ENCODE peak calls at places on chromosome 2, in seven cellular contexts. M is CD4-positive, alpha-beta T cell; Z is dorsolateral prefrontal cortex; T is mesothelial cell of epicardium; E is mucosa of descending colon; F is Calu3; D is GM20000. O is an unnamed sample.
A peak's percentile ranks its signal among the peaks of the same experiment; 100 is the strongest.

GRCh38 chr2:45731146-45731545 is 79.7 kb downstream of the PRKCE start:
- DNase-seq in M (no peak), Z (no peak), T (no peak), E (no peak), F (no peak), D (no peak), O (no peak)

GRCh38 chr2:231182500-231182899 is 15.9 kb upstream of the ARMC9 start:
- DNase-seq in M (no peak), Z (no peak), T (no peak), E (no peak), F (no peak), D (no peak), O (no peak)

GRCh38 chr2:186610785-186611184 is 20.9 kb downstream of the ITGAV start:
- DNase-seq in M (no peak), Z (no peak), T (no peak), E (no peak), F (no peak), D (no peak), O (no peak)

GRCh38 chr2:100260712-100261620 is 61.3 kb downstream of the LONRF2 start:
- DNase-seq in M (no peak), Z (peak; percentile 81), T (no peak), E (peak; percentile 48), F (peak; percentile 74), D (peak; percentile 55), O (peak; percentile 65)

GRCh38 chr2:176464886-176465564 is 195.8 kb downstream of the MTX2 start:
- DNase-seq in M (no peak), Z (no peak), T (no peak), E (no peak), F (no peak), D (no peak), O (no peak)

GRCh38 chr2:31382452-31383120 is 32.0 kb downstream of the XDH start:
- DNase-seq in M (no peak), Z (no peak), T (no peak), E (no peak), F (no peak), D (no peak), O (no peak)

GRCh38 chr2:4053769-4054493 is 350.6 kb downstream of the DCDC2C start:
- DNase-seq in M (no peak), Z (no peak), T (no peak), E (no peak), F (no peak), D (no peak), O (no peak)

GRCh38 chr2:138157372-138157771 is 193.1 kb downstream of the HNMT start:
- DNase-seq in M (no peak), Z (no peak), T (no peak), E (no peak), F (no peak), D (no peak), O (no peak)

GRCh38 chr2:197079414-197079813 is 152.9 kb upstream of the PGAP1 start:
- DNase-seq in M (no peak), Z (no peak), T (no peak), E (no peak), F (no peak), D (no peak), O (no peak)

GRCh38 chr2:118801154-118801553 is 46.3 kb downstream of the EN1 start:
- DNase-seq in M (no peak), Z (no peak), T (no peak), E (no peak), F (no peak), D (no peak), O (no peak)

GRCh38 chr2:101768480-101769077 is 71.1 kb downstream of the MAP4K4 start:
- DNase-seq in M (no peak), Z (no peak), T (no peak), E (no peak), F (no peak), D (no peak), O (no peak)

GRCh38 chr2:109497447-109497846 is 116.3 kb downstream of the SEPTIN10 start:
- DNase-seq in M (no peak), Z (no peak), T (no peak), E (no peak), F (no peak), D (no peak), O (no peak)

GRCh38 chr2:100278986-100279385 is 43.3 kb downstream of the LONRF2 start:
- DNase-seq in M (no peak), Z (no peak), T (no peak), E (no peak), F (no peak), D (no peak), O (no peak)

GRCh38 chr2:204670124-204670523 is 124.8 kb downstream of the PARD3B start:
- DNase-seq in M (no peak), Z (no peak), T (no peak), E (no peak), F (no peak), D (no peak), O (no peak)

GRCh38 chr2:122221665-122222064 is 466.2 kb downstream of the TSN start:
- DNase-seq in M (no peak), Z (no peak), T (no peak), E (no peak), F (no peak), D (no peak), O (no peak)

GRCh38 chr2:30688956-30689401 is 118.3 kb downstream of the CAPN13 start:
- DNase-seq in M (no peak), Z (no peak), T (no peak), E (no peak), F (no peak), D (no peak), O (no peak)

GRCh38 chr2:224910535-224910934 is 131.7 kb downstream of the DOCK10 start:
- DNase-seq in M (no peak), Z (no peak), T (no peak), E (no peak), F (no peak), D (no peak), O (no peak)

GRCh38 chr2:148927010-148927409 is 52.0 kb downstream of the KIF5C start:
- DNase-seq in M (no peak), Z (no peak), T (no peak), E (peak; percentile 42), F (peak; percentile 24), D (peak; percentile 44), O (no peak)

DNA sequence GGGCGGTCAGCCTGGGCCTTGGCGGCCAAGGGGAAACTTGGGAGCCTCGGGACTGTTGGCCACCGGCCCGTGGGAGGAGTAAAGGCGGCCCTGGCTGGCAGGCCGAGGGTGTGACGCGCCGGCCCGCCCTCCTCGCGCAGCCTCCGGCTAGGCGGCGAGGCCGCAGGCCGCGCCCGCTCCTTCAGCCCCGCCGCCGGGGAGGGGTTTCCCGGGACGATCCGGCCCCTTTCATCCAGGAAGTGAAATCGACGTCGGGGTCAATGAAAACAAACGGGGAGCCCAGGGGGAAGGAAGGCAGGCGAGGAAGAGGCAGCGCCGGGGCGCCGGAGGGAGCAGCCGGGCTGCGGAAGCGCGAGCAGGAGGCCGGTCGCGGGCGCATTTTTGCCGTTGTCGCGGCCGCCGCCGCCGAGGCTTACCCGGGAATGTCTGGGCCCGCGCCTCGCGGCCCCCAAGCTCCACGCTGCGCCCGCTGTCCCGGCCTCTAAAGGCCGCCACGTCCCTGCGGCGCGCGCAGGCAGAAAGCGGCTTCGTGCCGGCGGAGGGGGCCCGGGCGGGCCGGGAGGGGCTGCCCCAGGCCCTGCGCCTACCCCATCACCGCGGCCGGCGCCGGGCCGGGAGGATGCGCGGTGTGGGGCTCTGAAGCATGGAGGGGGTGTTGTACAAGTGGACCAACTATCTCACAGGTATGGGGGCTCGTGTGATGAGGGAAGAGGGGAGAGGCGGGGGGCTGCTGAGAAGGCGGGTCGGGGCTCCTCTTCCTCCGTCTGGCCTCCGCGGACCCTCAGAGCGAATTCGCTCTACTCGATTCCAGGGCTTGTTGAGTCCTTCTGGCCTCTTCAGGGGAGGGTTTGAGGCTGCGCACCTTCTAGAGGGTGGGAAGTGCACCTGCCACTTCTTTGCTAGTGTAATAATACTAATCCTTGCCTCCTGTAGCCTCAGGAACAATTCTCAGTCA is at the start of gene PLEKHA3:
- DNase-seq in M (peak; percentile 58), Z (peak; percentile 94), T (peak; percentile 73), E (peak; percentile 96), F (peak; percentile 97), D (peak; percentile 94), O (peak; percentile 85)
- TF ChIP-seq CTCF in M (no peak), Z (peak; percentile 52), T (no peak), E (no peak), F (no peak), D (no peak), O (no peak)

GRCh38 chr2:188986839-188987238 is 12.7 kb downstream of the COL3A1 start:
- DNase-seq in M (no peak), Z (no peak), T (no peak), E (no peak), F (no peak), D (no peak), O (no peak)

GRCh38 chr2:188984126-188984525 is 10.0 kb downstream of the COL3A1 start:
- DNase-seq in M (no peak), Z (no peak), T (no peak), E (no peak), F (no peak), D (no peak), O (no peak)

GRCh38 chr2:188984680-188985079 is 10.5 kb downstream of the COL3A1 start:
- DNase-seq in M (no peak), Z (no peak), T (no peak), E (no peak), F (no peak), D (no peak), O (no peak)

GRCh38 chr2:188979730-188980123 is 5.6 kb downstream of the COL3A1 start:
- DNase-seq in M (no peak), Z (no peak), T (no peak), E (no peak), F (no peak), D (no peak), O (no peak)

GRCh38 chr2:188983427-188984101 is 9.4 kb downstream of the COL3A1 start:
- DNase-seq in M (no peak), Z (no peak), T (no peak), E (no peak), F (no peak), D (no peak), O (no peak)
- TF ChIP-seq CTCF in M (no peak), Z (no peak), T (peak; percentile 57), E (no peak), F (no peak), D (no peak), O (peak; percentile 48)

DNA sequence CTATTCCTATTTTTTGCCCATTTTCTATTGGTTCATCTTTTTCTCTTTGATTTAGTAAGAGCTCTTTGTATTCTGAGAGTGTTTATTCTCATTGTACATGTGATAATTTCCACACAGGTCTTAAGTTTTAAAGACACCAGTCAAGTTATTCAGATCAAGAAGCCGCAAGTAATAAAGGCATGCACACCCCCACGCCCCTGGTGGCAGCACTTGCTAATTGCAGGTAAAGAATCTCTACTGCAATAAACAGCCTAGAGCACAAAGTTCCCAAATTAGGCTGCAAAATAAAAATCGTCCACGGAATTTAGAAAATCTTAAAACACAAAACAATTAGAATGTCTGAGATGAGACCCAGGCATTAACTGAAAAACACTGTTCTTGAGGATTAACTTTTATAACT is 45.2 kb downstream of the ST3GAL5 start:
- DNase-seq in M (no peak), Z (no peak), T (no peak), E (peak; percentile 44), F (peak; percentile 27), D (no peak), O (no peak)
- TF ChIP-seq CTCF in M (peak; percentile 28), Z (peak; percentile 29), T (peak; percentile 59), E (peak; percentile 34), F (peak; percentile 44), D (no peak), O (peak; percentile 65)

DNA sequence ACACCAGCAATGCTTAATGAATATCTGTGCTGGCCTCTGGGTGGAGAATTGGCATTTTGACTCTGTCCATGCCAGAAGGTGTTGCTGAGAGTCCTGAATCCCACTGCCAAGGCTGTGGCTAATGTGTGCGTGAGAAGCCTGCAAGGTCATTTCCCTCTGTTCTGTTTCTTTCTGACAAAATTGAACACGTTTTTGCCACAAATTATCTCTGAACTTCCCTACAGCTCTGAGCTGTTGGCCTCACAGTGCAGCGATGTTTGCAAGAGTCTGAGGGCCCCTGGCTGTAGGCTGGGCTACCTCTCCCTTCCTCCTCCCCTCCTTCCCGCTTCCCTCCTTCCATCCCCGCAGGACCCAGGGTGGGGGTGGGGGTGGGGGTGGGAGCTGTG is 154.1 kb upstream of the HS6ST1 start:
- DNase-seq in M (no peak), Z (no peak), T (no peak), E (no peak), F (no peak), D (no peak), O (no peak)
- TF ChIP-seq CTCF in M (no peak), Z (no peak), T (no peak), E (no peak), F (no peak), D (no peak), O (no peak)

O was measured in neural crest cell.